ENCODE peak calls at places on chromosomes 1 and 21, in seven cellular contexts. One of them, this sample, is unnamed.

GRCh38 chr1:245440933-245441332 is 286.1 kb downstream of the KIF26B start:
- DNase-seq in trophoblast cell: no peak
- DNase-seq in H1: no peak
- DNase-seq in mesenchymal stem cell: no peak
- DNase-seq in H9: no peak
- DNase-seq in mesendoderm: peak
- DNase-seq in neuronal stem cell: no peak
- DNase-seq in this sample: no peak

GRCh38 chr1:227728059-227728891 is 6.8 kb downstream of the JMJD4 start:
- DNase-seq in trophoblast cell: peak
- DNase-seq in H1: peak
- DNase-seq in mesenchymal stem cell: peak
- DNase-seq in H9: peak
- DNase-seq in mesendoderm: peak
- DNase-seq in neuronal stem cell: peak
- DNase-seq in this sample: peak

GRCh38 chr1:86370627-86371026 is 25.5 kb downstream of the ODF2L start:
- DNase-seq in trophoblast cell: no peak
- DNase-seq in H1: no peak
- DNase-seq in mesenchymal stem cell: peak
- DNase-seq in H9: no peak
- DNase-seq in mesendoderm: no peak
- DNase-seq in neuronal stem cell: no peak
- DNase-seq in this sample: peak

GRCh38 chr1:221418346-221418745 is 323.5 kb downstream of the DUSP10 start:
- DNase-seq in trophoblast cell: no peak
- DNase-seq in H1: no peak
- DNase-seq in mesenchymal stem cell: peak
- DNase-seq in H9: no peak
- DNase-seq in mesendoderm: no peak
- DNase-seq in neuronal stem cell: no peak
- DNase-seq in this sample: peak

GRCh38 chr1:191517826-191518225 is 640.4 kb upstream of the RGS18 start:
- DNase-seq in trophoblast cell: no peak
- DNase-seq in H1: no peak
- DNase-seq in mesenchymal stem cell: no peak
- DNase-seq in H9: no peak
- DNase-seq in mesendoderm: no peak
- DNase-seq in neuronal stem cell: no peak
- DNase-seq in this sample: no peak

GRCh38 chr1:26019641-26020315 is 1.8 kb upstream of the EXTL1 start:
- DNase-seq in trophoblast cell: peak
- DNase-seq in H1: no peak
- DNase-seq in mesenchymal stem cell: no peak
- DNase-seq in H9: no peak
- DNase-seq in mesendoderm: no peak
- DNase-seq in neuronal stem cell: no peak
- DNase-seq in this sample: peak

GRCh38 chr1:82589588-82589987 is 788.9 kb downstream of the ADGRL2 start:
- DNase-seq in trophoblast cell: no peak
- DNase-seq in H1: no peak
- DNase-seq in mesenchymal stem cell: no peak
- DNase-seq in H9: no peak
- DNase-seq in mesendoderm: no peak
- DNase-seq in neuronal stem cell: no peak
- DNase-seq in this sample: no peak

GRCh38 chr1:28236656-28237331 is 870 bp downstream of the ATP5IF1 start:
- DNase-seq in trophoblast cell: no peak
- DNase-seq in H1: no peak
- DNase-seq in mesenchymal stem cell: no peak
- DNase-seq in H9: no peak
- DNase-seq in mesendoderm: peak
- DNase-seq in neuronal stem cell: no peak
- DNase-seq in this sample: no peak

GRCh38 chr1:46815133-46815532 is 16.3 kb downstream of the CYP4B1 start:
- DNase-seq in trophoblast cell: no peak
- DNase-seq in H1: no peak
- DNase-seq in mesenchymal stem cell: no peak
- DNase-seq in H9: no peak
- DNase-seq in mesendoderm: no peak
- DNase-seq in neuronal stem cell: no peak
- DNase-seq in this sample: no peak

GRCh38 chr1:47760248-47760629 is 236.9 kb downstream of the TRABD2B start:
- DNase-seq in trophoblast cell: no peak
- DNase-seq in H1: no peak
- DNase-seq in mesenchymal stem cell: no peak
- DNase-seq in H9: no peak
- DNase-seq in mesendoderm: no peak
- DNase-seq in neuronal stem cell: no peak
- DNase-seq in this sample: no peak

GRCh38 chr21:44516828-44517174 is 23.2 kb downstream of the KRTAP10-1 start:
- DNase-seq in trophoblast cell: no peak
- DNase-seq in H1: no peak
- DNase-seq in mesenchymal stem cell: no peak
- DNase-seq in H9: no peak
- DNase-seq in mesendoderm: no peak
- DNase-seq in neuronal stem cell: no peak
- DNase-seq in this sample: no peak

GRCh38 chr1:17128361-17128760 is 9.1 kb upstream of the PADI2 start:
- DNase-seq in trophoblast cell: peak
- DNase-seq in H1: no peak
- DNase-seq in mesenchymal stem cell: peak
- DNase-seq in H9: no peak
- DNase-seq in mesendoderm: peak
- DNase-seq in neuronal stem cell: no peak
- DNase-seq in this sample: peak

GRCh38 chr1:41357451-41358151 is 3.6 kb upstream of the FOXO6 start:
- DNase-seq in trophoblast cell: no peak
- DNase-seq in H1: no peak
- DNase-seq in mesenchymal stem cell: no peak
- DNase-seq in H9: no peak
- DNase-seq in mesendoderm: peak
- DNase-seq in neuronal stem cell: no peak
- DNase-seq in this sample: no peak

GRCh38 chr1:92487078-92487605 is 417 bp upstream of the GFI1 start:
- DNase-seq in trophoblast cell: no peak
- DNase-seq in H1: no peak
- DNase-seq in mesenchymal stem cell: no peak
- DNase-seq in H9: no peak
- DNase-seq in mesendoderm: no peak
- DNase-seq in neuronal stem cell: no peak
- DNase-seq in this sample: no peak

GRCh38 chr1:151010346-151010726 is 2.1 kb downstream of the PRUNE1 start:
- DNase-seq in trophoblast cell: no peak
- DNase-seq in H1: no peak
- DNase-seq in mesenchymal stem cell: no peak
- DNase-seq in H9: no peak
- DNase-seq in mesendoderm: no peak
- DNase-seq in neuronal stem cell: no peak
- DNase-seq in this sample: no peak

GRCh38 chr1:151008244-151009205 is at the start of gene PRUNE1:
- DNase-seq in trophoblast cell: peak
- DNase-seq in H1: peak
- DNase-seq in mesenchymal stem cell: peak
- DNase-seq in H9: peak
- DNase-seq in mesendoderm: peak
- DNase-seq in neuronal stem cell: peak
- DNase-seq in this sample: peak

GRCh38 chr1:151007853-151008243 is 401 bp upstream of the PRUNE1 start:
- DNase-seq in trophoblast cell: no peak
- DNase-seq in H1: no peak
- DNase-seq in mesenchymal stem cell: no peak
- DNase-seq in H9: no peak
- DNase-seq in mesendoderm: no peak
- DNase-seq in neuronal stem cell: peak
- DNase-seq in this sample: no peak

GRCh38 chr1:151009674-151010345 is 1.6 kb downstream of the PRUNE1 start:
- DNase-seq in trophoblast cell: no peak
- DNase-seq in H1: no peak
- DNase-seq in mesenchymal stem cell: no peak
- DNase-seq in H9: no peak
- DNase-seq in mesendoderm: no peak
- DNase-seq in neuronal stem cell: no peak
- DNase-seq in this sample: no peak

GRCh38 chr1:151009206-151009587 is 948 bp downstream of the PRUNE1 start:
- DNase-seq in trophoblast cell: no peak
- DNase-seq in H1: no peak
- DNase-seq in mesenchymal stem cell: no peak
- DNase-seq in H9: no peak
- DNase-seq in mesendoderm: no peak
- DNase-seq in neuronal stem cell: no peak
- DNase-seq in this sample: peak
- H3K18ac ChIP-seq in trophoblast cell: no peak
- H3K18ac ChIP-seq in H1: no peak
- H3K18ac ChIP-seq in mesenchymal stem cell: no peak
- H3K18ac ChIP-seq in H9: no peak
- H3K18ac ChIP-seq in mesendoderm: no peak
- H3K18ac ChIP-seq in neuronal stem cell: no peak
- H3K18ac ChIP-seq in this sample: no peak

GRCh38 chr1:246789454-246790339 is 65.5 kb downstream of the SCCPDH start:
- DNase-seq in trophoblast cell: no peak
- DNase-seq in H1: no peak
- DNase-seq in mesenchymal stem cell: no peak
- DNase-seq in H9: no peak
- DNase-seq in mesendoderm: no peak
- DNase-seq in neuronal stem cell: no peak
- DNase-seq in this sample: no peak
- H3K18ac ChIP-seq in trophoblast cell: no peak
- H3K18ac ChIP-seq in H1: no peak
- H3K18ac ChIP-seq in mesenchymal stem cell: no peak
- H3K18ac ChIP-seq in H9: no peak
- H3K18ac ChIP-seq in mesendoderm: no peak
- H3K18ac ChIP-seq in neuronal stem cell: peak
- H3K18ac ChIP-seq in this sample: no peak

GRCh38 chr1:7288992-7289391 is 482.1 kb upstream of the VAMP3 start:
- DNase-seq in trophoblast cell: no peak
- DNase-seq in H1: no peak
- DNase-seq in mesenchymal stem cell: no peak
- DNase-seq in H9: no peak
- DNase-seq in mesendoderm: no peak
- DNase-seq in neuronal stem cell: no peak
- DNase-seq in this sample: no peak
- H3K18ac ChIP-seq in trophoblast cell: no peak
- H3K18ac ChIP-seq in H1: no peak
- H3K18ac ChIP-seq in mesenchymal stem cell: no peak
- H3K18ac ChIP-seq in H9: no peak
- H3K18ac ChIP-seq in mesendoderm: no peak
- H3K18ac ChIP-seq in neuronal stem cell: no peak
- H3K18ac ChIP-seq in this sample: no peak

GRCh38 chr21:14542638-14543037 is 3.5 kb downstream of the SAMSN1 start:
- DNase-seq in trophoblast cell: no peak
- DNase-seq in H1: no peak
- DNase-seq in mesenchymal stem cell: no peak
- DNase-seq in H9: no peak
- DNase-seq in mesendoderm: no peak
- DNase-seq in neuronal stem cell: no peak
- DNase-seq in this sample: no peak
- H3K18ac ChIP-seq in trophoblast cell: no peak
- H3K18ac ChIP-seq in H1: no peak
- H3K18ac ChIP-seq in mesenchymal stem cell: no peak
- H3K18ac ChIP-seq in H9: no peak
- H3K18ac ChIP-seq in mesendoderm: no peak
- H3K18ac ChIP-seq in neuronal stem cell: no peak
- H3K18ac ChIP-seq in this sample: no peak

GRCh38 chr1:212259693-212260480 is 25.3 kb upstream of the PPP2R5A start:
- DNase-seq in trophoblast cell: no peak
- DNase-seq in H1: no peak
- DNase-seq in mesenchymal stem cell: no peak
- DNase-seq in H9: no peak
- DNase-seq in mesendoderm: no peak
- DNase-seq in neuronal stem cell: no peak
- DNase-seq in this sample: no peak

GRCh38 chr1:212257157-212257556 is 28.1 kb upstream of the PPP2R5A start:
- DNase-seq in trophoblast cell: no peak
- DNase-seq in H1: no peak
- DNase-seq in mesenchymal stem cell: no peak
- DNase-seq in H9: no peak
- DNase-seq in mesendoderm: no peak
- DNase-seq in neuronal stem cell: no peak
- DNase-seq in this sample: no peak

GRCh38 chr1:212256404-212256803 is 28.8 kb upstream of the PPP2R5A start:
- DNase-seq in trophoblast cell: no peak
- DNase-seq in H1: no peak
- DNase-seq in mesenchymal stem cell: no peak
- DNase-seq in H9: no peak
- DNase-seq in mesendoderm: no peak
- DNase-seq in neuronal stem cell: no peak
- DNase-seq in this sample: no peak

GRCh38 chr1:212261361-212261929 is 23.8 kb upstream of the PPP2R5A start:
- DNase-seq in trophoblast cell: no peak
- DNase-seq in H1: no peak
- DNase-seq in mesenchymal stem cell: no peak
- DNase-seq in H9: no peak
- DNase-seq in mesendoderm: peak
- DNase-seq in neuronal stem cell: no peak
- DNase-seq in this sample: no peak

DNA sequence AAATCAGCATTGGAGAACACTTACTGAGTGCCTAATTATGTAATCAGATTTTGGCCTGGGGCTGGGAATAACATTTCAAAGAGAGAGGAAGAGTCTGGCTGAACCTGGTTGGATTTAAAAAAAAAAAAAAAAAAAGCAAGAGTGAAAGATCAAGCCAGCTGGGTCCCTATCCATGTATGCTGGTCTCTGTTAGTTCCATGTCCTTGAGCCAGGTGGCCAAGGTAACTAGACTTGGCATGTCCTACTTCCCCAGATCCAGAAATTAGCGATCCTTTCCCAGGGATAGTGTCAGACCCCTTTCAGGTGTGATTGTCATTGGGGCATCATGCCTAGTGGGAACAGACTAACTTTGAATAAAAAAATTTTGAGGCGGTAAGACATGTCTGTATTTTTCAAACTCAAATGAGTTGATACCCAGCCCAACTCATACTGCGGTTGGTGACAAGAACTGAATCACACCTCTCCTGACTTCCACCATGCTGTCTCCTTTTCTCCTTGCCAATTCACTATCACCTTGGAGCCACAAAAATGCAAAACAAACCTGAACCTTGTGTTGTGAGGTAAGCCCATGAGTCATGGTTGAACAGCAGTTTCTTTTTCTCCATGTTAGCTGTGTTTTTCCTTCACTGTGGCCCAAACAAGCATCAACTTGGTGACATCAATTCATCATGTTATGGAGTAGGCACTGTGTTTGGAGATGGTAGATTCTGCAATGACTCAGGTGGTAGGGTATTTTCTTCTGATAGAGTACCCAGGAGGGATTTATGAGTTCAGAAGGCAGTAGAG is 24.5 kb upstream of the PPP2R5A start:
- DNase-seq in trophoblast cell: peak
- DNase-seq in H1: no peak
- DNase-seq in mesenchymal stem cell: no peak
- DNase-seq in H9: no peak
- DNase-seq in mesendoderm: peak
- DNase-seq in neuronal stem cell: no peak
- DNase-seq in this sample: peak
- H3K18ac ChIP-seq in trophoblast cell: no peak
- H3K18ac ChIP-seq in H1: no peak
- H3K18ac ChIP-seq in mesenchymal stem cell: no peak
- H3K18ac ChIP-seq in H9: no peak
- H3K18ac ChIP-seq in mesendoderm: peak
- H3K18ac ChIP-seq in neuronal stem cell: no peak
- H3K18ac ChIP-seq in this sample: no peak

This sample was measured in IMR-90.